ENCODE peak calls at places on chromosomes 7 and 10, in five cellular contexts. U is lower lobe of right lung, E is body of pancreas, X is Peyer's patch, P is choroid plexus epithelial cell. L is an unnamed sample.
A peak's percentile ranks its signal among the peaks of the same experiment; 100 is the strongest.

GRCh38 chr7:97064972-97065587 is 40.4 kb upstream of the DLX5 start:
- DNase-seq in U (no peak), E (peak; percentile 14), X (peak; percentile 54), P (peak; percentile 76), L (no peak)

GRCh38 chr7:2019693-2020511 is 212.8 kb downstream of the MAD1L1 start:
- DNase-seq in U (peak; percentile 86), E (peak; percentile 30), X (peak; percentile 79), P (peak; percentile 90), L (peak; percentile 91)

GRCh38 chr10:42367532-42368230 is 270.7 kb downstream of the ZNF33B start:
- DNase-seq in U (peak; percentile 84), E (peak; percentile 93), X (peak; percentile 47), P (peak; percentile 99), L (no peak)

GRCh38 chr10:74058658-74059057 is 60.7 kb downstream of the VCL start:
- DNase-seq in U (no peak), E (peak; percentile 32), X (no peak), P (peak; percentile 68), L (no peak)

GRCh38 chr10:97633921-97634320 is 621 bp upstream of the MORN4 start:
- DNase-seq in U (no peak), E (peak; percentile 37), X (no peak), P (peak; percentile 7), L (no peak)

GRCh38 chr7:136293841-136294391 is 316.8 kb upstream of the MTPN start:
- DNase-seq in U (no peak), E (no peak), X (no peak), P (no peak), L (no peak)

GRCh38 chr7:153445641-153446040 is 606.6 kb upstream of the DPP6 start:
- DNase-seq in U (no peak), E (no peak), X (no peak), P (no peak), L (no peak)

GRCh38 chr10:27687326-27687725 is 58.3 kb downstream of the MKX start:
- DNase-seq in U (no peak), E (no peak), X (no peak), P (no peak), L (no peak)

GRCh38 chr10:90930070-90930837 is 9.4 kb upstream of the ANKRD1 start:
- DNase-seq in U (no peak), E (no peak), X (no peak), P (peak; percentile 92), L (no peak)

GRCh38 chr10:34139559-34139958 is 675.5 kb downstream of the PARD3 start:
- DNase-seq in U (no peak), E (no peak), X (no peak), P (peak; percentile 68), L (no peak)

GRCh38 chr10:102112210-102112817 is 7.9 kb downstream of the LDB1 start:
- DNase-seq in U (no peak), E (no peak), X (no peak), P (no peak), L (no peak)

GRCh38 chr10:86765548-86765947 is 9.1 kb downstream of the BMPR1A start:
- DNase-seq in U (no peak), E (no peak), X (no peak), P (peak; percentile 45), L (no peak)

GRCh38 chr7:149855368-149856305 is 17.5 kb downstream of the ZNF862 start:
- DNase-seq in U (no peak), E (peak; percentile 38), X (no peak), P (peak; percentile 97), L (no peak)

GRCh38 chr10:69228151-69228550 is 8.0 kb downstream of the HKDC1 start:
- DNase-seq in U (no peak), E (no peak), X (no peak), P (no peak), L (no peak)

GRCh38 chr10:119327096-119327745 is 119.8 kb downstream of the GRK5 start:
- DNase-seq in U (no peak), E (no peak), X (no peak), P (no peak), L (no peak)

GRCh38 chr7:139152149-139152548 is 42.6 kb upstream of the ZC3HAV1 start:
- DNase-seq in U (no peak), E (no peak), X (no peak), P (no peak), L (no peak)

GRCh38 chr10:113441220-113441619 is 111.6 kb upstream of the HABP2 start:
- DNase-seq in U (no peak), E (no peak), X (no peak), P (no peak), L (no peak)
- TF ChIP-seq CTCF in U (no peak), E (peak; percentile 19), X (no peak), P (no peak), L (no peak)

GRCh38 chr10:93678386-93678785 is 24.0 kb downstream of the FRA10AC1 start:
- DNase-seq in U (no peak), E (no peak), X (no peak), P (peak; percentile 5), L (no peak)

GRCh38 chr10:93678805-93679587 is 23.4 kb downstream of the FRA10AC1 start:
- DNase-seq in U (no peak), E (no peak), X (no peak), P (no peak), L (no peak)

GRCh38 chr10:93680414-93681047 is 21.9 kb downstream of the FRA10AC1 start:
- DNase-seq in U (no peak), E (no peak), X (no peak), P (peak; percentile 68), L (no peak)
- TF ChIP-seq CTCF in U (no peak), E (peak; percentile 50), X (no peak), P (peak; percentile 47), L (peak; percentile 79)

DNA sequence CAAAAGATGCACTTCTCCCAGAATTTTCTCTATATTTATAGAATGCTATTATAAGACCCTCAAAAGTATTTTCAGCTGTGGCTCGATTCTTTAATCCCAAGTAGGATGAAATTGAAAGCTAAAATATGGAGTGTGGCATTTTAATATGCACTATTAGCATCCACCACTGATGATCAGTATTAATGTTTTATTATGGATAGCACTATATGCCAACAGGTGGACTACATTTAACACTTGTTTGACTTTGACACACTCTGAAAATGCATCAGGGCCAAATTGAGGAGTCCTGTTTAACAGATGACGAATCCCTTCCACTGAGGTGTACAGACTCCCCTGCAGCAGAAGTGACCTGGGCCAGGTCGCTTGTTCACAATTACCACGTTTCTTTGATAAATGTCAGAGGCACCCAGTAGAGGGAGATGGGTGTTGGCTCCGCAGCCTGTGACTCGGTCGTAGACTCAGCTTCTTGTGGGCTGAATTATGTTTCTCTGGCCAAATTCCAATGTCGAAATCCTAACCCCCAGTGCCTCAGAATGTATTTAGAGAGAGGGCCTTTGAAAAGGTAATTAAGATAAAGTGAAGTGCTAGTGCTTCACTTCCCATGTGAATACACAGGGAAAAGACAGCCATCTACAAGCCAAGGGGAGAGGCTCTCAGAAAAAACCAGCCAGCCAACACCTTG is 48.1 kb downstream of the WIPF3 start:
- DNase-seq in U (no peak), E (no peak), X (no peak), P (peak; percentile 19), L (no peak)
- TF ChIP-seq CTCF in U (no peak), E (no peak), X (no peak), P (no peak), L (no peak)

GRCh38 chr10:114115661-114116060 is 58.3 kb downstream of the CCDC186 start:
- DNase-seq in U (no peak), E (no peak), X (no peak), P (no peak), L (no peak)

DNA sequence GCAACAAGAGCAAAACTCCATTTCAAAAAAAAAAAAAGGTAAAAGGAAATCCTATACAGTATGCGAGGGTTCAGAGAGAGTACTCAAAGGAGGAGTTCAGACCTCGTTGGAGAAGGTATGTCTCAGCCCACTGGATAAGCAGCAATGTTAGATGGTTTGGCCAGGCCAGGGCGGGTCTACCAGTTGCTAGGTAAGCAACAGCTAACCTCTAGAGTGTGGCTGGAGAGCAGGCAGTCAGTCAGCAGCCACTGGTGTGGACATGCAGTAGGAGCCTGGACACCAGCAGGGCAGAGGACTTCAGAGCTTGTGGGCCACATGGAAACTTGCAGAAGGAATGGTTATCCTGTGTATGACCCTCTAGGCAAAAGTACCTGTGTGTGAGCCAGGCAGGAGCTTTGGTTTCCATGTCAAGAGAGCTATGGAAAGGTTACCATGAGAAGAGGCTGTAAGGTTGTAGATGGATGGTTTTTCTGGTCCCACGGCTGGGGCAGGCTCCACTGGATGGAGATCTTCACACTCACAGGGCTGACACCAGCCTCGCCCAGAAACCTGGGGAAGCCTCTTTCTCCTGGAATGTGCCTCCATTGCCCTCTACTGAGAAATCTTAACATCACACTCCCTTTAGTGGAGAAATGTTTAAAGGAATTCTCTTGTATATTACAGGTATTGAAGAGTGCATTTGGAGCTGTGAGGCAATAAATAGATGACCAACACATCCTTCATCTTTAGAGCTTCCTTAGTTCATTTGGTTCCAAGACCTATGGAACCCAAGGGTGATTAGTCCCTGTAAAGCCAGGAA is 63.6 kb downstream of the CCDC186 start:
- DNase-seq in U (no peak), E (no peak), X (no peak), P (peak; percentile 34), L (no peak)
- TF ChIP-seq CTCF in U (peak; percentile 19), E (peak; percentile 27), X (no peak), P (peak; percentile 56), L (no peak)

L was measured in CD14-positive monocyte.